ENCODE peak calls at places on chromosome 14, in ten cellular contexts. Z is NCI-H1048, B is caudate nucleus, U is ACHN, Q is mucosa of descending colon, L is RCC 7860, K is spleen, C is HFF-Myc, M is GM23338, F is brain microvascular endothelial cell. I is an unnamed sample.

GRCh38 chr14:99644723-99645544 is at the start of gene HHIPL1:
- DNase-seq in Z (no peak), B (no peak), U (no peak), Q (no peak), L (no peak), K (no peak), C (no peak), M (peak; percentile 58), F (no peak), I (no peak)

GRCh38 chr14:92973798-92974372 is 50.9 kb downstream of the CHGA start:
- DNase-seq in Z (no peak), B (no peak), U (no peak), Q (no peak), L (no peak), K (peak; percentile 60), C (peak; percentile 11), M (no peak), F (no peak), I (peak; percentile 5)

GRCh38 chr14:105465209-105466031 is 9.2 kb upstream of the CRIP2 start:
- DNase-seq in Z (no peak), B (no peak), U (no peak), Q (no peak), L (peak; percentile 51), K (no peak), C (no peak), M (no peak), F (no peak), I (no peak)

GRCh38 chr14:47227051-47227600 is 448.3 kb downstream of the MDGA2 start:
- DNase-seq in Z (no peak), B (no peak), U (no peak), Q (no peak), L (peak; percentile 4), K (no peak), C (no peak), M (no peak), F (peak; percentile 12), I (peak; percentile 72)

GRCh38 chr14:68318788-68319187 is 474.1 kb downstream of the ZFP36L1 start:
- DNase-seq in Z (no peak), B (no peak), U (no peak), Q (no peak), L (no peak), K (no peak), C (no peak), M (no peak), F (no peak), I (peak; percentile 1)

GRCh38 chr14:32593290-32593942 is 264.3 kb downstream of the AKAP6 start:
- DNase-seq in Z (no peak), B (no peak), U (peak; percentile 17), Q (no peak), L (no peak), K (no peak), C (peak; percentile 61), M (no peak), F (peak; percentile 85), I (peak; percentile 74)

GRCh38 chr14:104676694-104677505 is 12.5 kb upstream of the INF2 start:
- DNase-seq in Z (no peak), B (no peak), U (no peak), Q (peak; percentile 60), L (no peak), K (peak; percentile 82), C (no peak), M (peak; percentile 73), F (no peak), I (no peak)

GRCh38 chr14:100649173-100649519 is 61.9 kb upstream of the BEGAIN start:
- DNase-seq in Z (no peak), B (no peak), U (no peak), Q (no peak), L (no peak), K (no peak), C (no peak), M (no peak), F (peak; percentile 53), I (peak; percentile 52)

GRCh38 chr14:53542692-53543091 is 389.6 kb upstream of the DDHD1 start:
- DNase-seq in Z (peak; percentile 11), B (no peak), U (no peak), Q (no peak), L (no peak), K (no peak), C (no peak), M (no peak), F (peak; percentile 51), I (peak; percentile 37)

GRCh38 chr14:82182646-82183045 is 649.0 kb upstream of the SEL1L start:
- DNase-seq in Z (no peak), B (no peak), U (no peak), Q (no peak), L (no peak), K (no peak), C (no peak), M (peak; percentile 45), F (no peak), I (no peak)

GRCh38 chr14:49945448-49946319 is 52.8 kb downstream of the ARF6 start:
- DNase-seq in Z (no peak), B (no peak), U (no peak), Q (no peak), L (no peak), K (no peak), C (no peak), M (no peak), F (no peak), I (no peak)

GRCh38 chr14:61438036-61438435 is 116.7 kb downstream of the PRKCH start:
- DNase-seq in Z (no peak), B (no peak), U (no peak), Q (no peak), L (no peak), K (no peak), C (no peak), M (no peak), F (no peak), I (no peak)

GRCh38 chr14:104930526-104931322 is 6.0 kb downstream of the PLD4 start:
- DNase-seq in Z (no peak), B (no peak), U (no peak), Q (no peak), L (no peak), K (no peak), C (no peak), M (no peak), F (no peak), I (no peak)

GRCh38 chr14:59123526-59123925 is 64.9 kb upstream of the DAAM1 start:
- DNase-seq in Z (no peak), B (no peak), U (no peak), Q (no peak), L (no peak), K (no peak), C (no peak), M (no peak), F (no peak), I (no peak)

I was measured in A172.